ENCODE peak calls at places on chromosomes 16 and 17, in four cellular contexts. One of them, this sample, is unnamed.

GRCh38 chr16:57804111-57804837 is 2.0 kb upstream of the KIFC3 start:
- DNase-seq in stimulated activated naive CD4-positive, alpha-beta T cell: no peak
- DNase-seq in activated CD8-positive, alpha-beta memory T cell treated with anti-CD3 and anti-CD28 coated beads for 24 hours: no peak
- DNase-seq in K562: no peak
- DNase-seq in this sample: no peak

GRCh38 chr16:78092755-78093154 is 6.7 kb upstream of the WWOX start:
- DNase-seq in stimulated activated naive CD4-positive, alpha-beta T cell: no peak
- DNase-seq in activated CD8-positive, alpha-beta memory T cell treated with anti-CD3 and anti-CD28 coated beads for 24 hours: no peak
- DNase-seq in K562: peak
- DNase-seq in this sample: no peak

GRCh38 chr16:53745126-53745525 is 41.2 kb downstream of the FTO start:
- DNase-seq in stimulated activated naive CD4-positive, alpha-beta T cell: no peak
- DNase-seq in activated CD8-positive, alpha-beta memory T cell treated with anti-CD3 and anti-CD28 coated beads for 24 hours: no peak
- DNase-seq in K562: no peak
- DNase-seq in this sample: peak

GRCh38 chr17:16943541-16944333 is 28.2 kb downstream of the TNFRSF13B start:
- DNase-seq in stimulated activated naive CD4-positive, alpha-beta T cell: no peak
- DNase-seq in activated CD8-positive, alpha-beta memory T cell treated with anti-CD3 and anti-CD28 coated beads for 24 hours: peak
- DNase-seq in K562: no peak
- DNase-seq in this sample: no peak

GRCh38 chr17:8056232-8056975 is 17.5 kb downstream of the ALOX15B start:
- DNase-seq in stimulated activated naive CD4-positive, alpha-beta T cell: no peak
- DNase-seq in activated CD8-positive, alpha-beta memory T cell treated with anti-CD3 and anti-CD28 coated beads for 24 hours: no peak
- DNase-seq in K562: no peak
- DNase-seq in this sample: peak

GRCh38 chr17:68198931-68199836 is 48.7 kb upstream of the AMZ2 start:
- DNase-seq in stimulated activated naive CD4-positive, alpha-beta T cell: no peak
- DNase-seq in activated CD8-positive, alpha-beta memory T cell treated with anti-CD3 and anti-CD28 coated beads for 24 hours: peak
- DNase-seq in K562: no peak
- DNase-seq in this sample: no peak

GRCh38 chr16:24848065-24848464 is 2.3 kb downstream of the SLC5A11 start:
- DNase-seq in stimulated activated naive CD4-positive, alpha-beta T cell: no peak
- DNase-seq in activated CD8-positive, alpha-beta memory T cell treated with anti-CD3 and anti-CD28 coated beads for 24 hours: no peak
- DNase-seq in K562: no peak
- DNase-seq in this sample: no peak

GRCh38 chr17:76492250-76492988 is 8.8 kb downstream of the RHBDF2 start:
- DNase-seq in stimulated activated naive CD4-positive, alpha-beta T cell: no peak
- DNase-seq in activated CD8-positive, alpha-beta memory T cell treated with anti-CD3 and anti-CD28 coated beads for 24 hours: peak
- DNase-seq in K562: no peak
- DNase-seq in this sample: no peak

GRCh38 chr17:40268141-40268712 is 19.5 kb upstream of the CDC6 start:
- DNase-seq in stimulated activated naive CD4-positive, alpha-beta T cell: no peak
- DNase-seq in activated CD8-positive, alpha-beta memory T cell treated with anti-CD3 and anti-CD28 coated beads for 24 hours: no peak
- DNase-seq in K562: no peak
- DNase-seq in this sample: no peak

GRCh38 chr16:16191493-16192167 is 31.7 kb downstream of the ABCC6 start:
- DNase-seq in stimulated activated naive CD4-positive, alpha-beta T cell: no peak
- DNase-seq in activated CD8-positive, alpha-beta memory T cell treated with anti-CD3 and anti-CD28 coated beads for 24 hours: no peak
- DNase-seq in K562: no peak
- DNase-seq in this sample: no peak

GRCh38 chr16:79358188-79358587 is 242.3 kb downstream of the MAF start:
- DNase-seq in stimulated activated naive CD4-positive, alpha-beta T cell: no peak
- DNase-seq in activated CD8-positive, alpha-beta memory T cell treated with anti-CD3 and anti-CD28 coated beads for 24 hours: no peak
- DNase-seq in K562: no peak
- DNase-seq in this sample: no peak

GRCh38 chr17:65987988-65988387 is 203.9 kb downstream of the CEP112 start:
- DNase-seq in stimulated activated naive CD4-positive, alpha-beta T cell: no peak
- DNase-seq in activated CD8-positive, alpha-beta memory T cell treated with anti-CD3 and anti-CD28 coated beads for 24 hours: no peak
- DNase-seq in K562: peak
- DNase-seq in this sample: no peak

GRCh38 chr17:13601776-13602551 is at the start of gene HS3ST3A1:
- DNase-seq in stimulated activated naive CD4-positive, alpha-beta T cell: no peak
- DNase-seq in activated CD8-positive, alpha-beta memory T cell treated with anti-CD3 and anti-CD28 coated beads for 24 hours: no peak
- DNase-seq in K562: peak
- DNase-seq in this sample: no peak

GRCh38 chr17:14813649-14814048 is 451.5 kb downstream of the PMP22 start:
- DNase-seq in stimulated activated naive CD4-positive, alpha-beta T cell: peak
- DNase-seq in activated CD8-positive, alpha-beta memory T cell treated with anti-CD3 and anti-CD28 coated beads for 24 hours: peak
- DNase-seq in K562: peak
- DNase-seq in this sample: no peak

GRCh38 chr17:18226284-18226945 is 980 bp downstream of the LLGL1 start:
- DNase-seq in stimulated activated naive CD4-positive, alpha-beta T cell: no peak
- DNase-seq in activated CD8-positive, alpha-beta memory T cell treated with anti-CD3 and anti-CD28 coated beads for 24 hours: no peak
- DNase-seq in K562: no peak
- DNase-seq in this sample: no peak

GRCh38 chr16:88009566-88010342 is 58.5 kb downstream of the BANP start:
- DNase-seq in stimulated activated naive CD4-positive, alpha-beta T cell: no peak
- DNase-seq in activated CD8-positive, alpha-beta memory T cell treated with anti-CD3 and anti-CD28 coated beads for 24 hours: no peak
- DNase-seq in K562: no peak
- DNase-seq in this sample: no peak

GRCh38 chr17:43015579-43015978 is 6.6 kb downstream of the VAT1 start:
- DNase-seq in stimulated activated naive CD4-positive, alpha-beta T cell: no peak
- DNase-seq in activated CD8-positive, alpha-beta memory T cell treated with anti-CD3 and anti-CD28 coated beads for 24 hours: no peak
- DNase-seq in K562: no peak
- DNase-seq in this sample: no peak

GRCh38 chr17:41518789-41519449 is at the start of gene KRT15:
- DNase-seq in stimulated activated naive CD4-positive, alpha-beta T cell: no peak
- DNase-seq in activated CD8-positive, alpha-beta memory T cell treated with anti-CD3 and anti-CD28 coated beads for 24 hours: no peak
- DNase-seq in K562: no peak
- DNase-seq in this sample: no peak

GRCh38 chr17:61179316-61179715 is 220.3 kb upstream of the TBX2 start:
- DNase-seq in stimulated activated naive CD4-positive, alpha-beta T cell: no peak
- DNase-seq in activated CD8-positive, alpha-beta memory T cell treated with anti-CD3 and anti-CD28 coated beads for 24 hours: no peak
- DNase-seq in K562: no peak
- DNase-seq in this sample: no peak

GRCh38 chr17:59839646-59840328 is 53.0 kb downstream of the TUBD1 start:
- DNase-seq in stimulated activated naive CD4-positive, alpha-beta T cell: no peak
- DNase-seq in activated CD8-positive, alpha-beta memory T cell treated with anti-CD3 and anti-CD28 coated beads for 24 hours: peak
- DNase-seq in K562: peak
- DNase-seq in this sample: no peak

GRCh38 chr17:9116861-9117568 is 95.7 kb downstream of the NTN1 start:
- DNase-seq in stimulated activated naive CD4-positive, alpha-beta T cell: no peak
- DNase-seq in activated CD8-positive, alpha-beta memory T cell treated with anti-CD3 and anti-CD28 coated beads for 24 hours: no peak
- DNase-seq in K562: no peak
- DNase-seq in this sample: no peak

GRCh38 chr17:78828470-78829185 is 12.0 kb downstream of the USP36 start:
- DNase-seq in stimulated activated naive CD4-positive, alpha-beta T cell: no peak
- DNase-seq in activated CD8-positive, alpha-beta memory T cell treated with anti-CD3 and anti-CD28 coated beads for 24 hours: no peak
- DNase-seq in K562: peak
- DNase-seq in this sample: no peak

GRCh38 chr17:65584604-65585521 is 23.4 kb upstream of the AXIN2 start:
- DNase-seq in stimulated activated naive CD4-positive, alpha-beta T cell: no peak
- DNase-seq in activated CD8-positive, alpha-beta memory T cell treated with anti-CD3 and anti-CD28 coated beads for 24 hours: peak
- DNase-seq in K562: no peak
- DNase-seq in this sample: no peak

GRCh38 chr16:66426112-66427035 is 721 bp upstream of the BEAN1 start:
- DNase-seq in stimulated activated naive CD4-positive, alpha-beta T cell: no peak
- DNase-seq in activated CD8-positive, alpha-beta memory T cell treated with anti-CD3 and anti-CD28 coated beads for 24 hours: peak
- DNase-seq in K562: no peak
- DNase-seq in this sample: no peak

GRCh38 chr17:76492989-76493501 is 8.2 kb downstream of the RHBDF2 start:
- DNase-seq in stimulated activated naive CD4-positive, alpha-beta T cell: no peak
- DNase-seq in activated CD8-positive, alpha-beta memory T cell treated with anti-CD3 and anti-CD28 coated beads for 24 hours: peak
- DNase-seq in K562: no peak
- DNase-seq in this sample: no peak

GRCh38 chr16:3150346-3151218 is 15.8 kb downstream of the ZNF213 start:
- DNase-seq in stimulated activated naive CD4-positive, alpha-beta T cell: peak
- DNase-seq in activated CD8-positive, alpha-beta memory T cell treated with anti-CD3 and anti-CD28 coated beads for 24 hours: peak
- DNase-seq in K562: peak
- DNase-seq in this sample: no peak

GRCh38 chr16:19005561-19006445 is 22.1 kb downstream of the TMC7 start:
- DNase-seq in stimulated activated naive CD4-positive, alpha-beta T cell: no peak
- DNase-seq in activated CD8-positive, alpha-beta memory T cell treated with anti-CD3 and anti-CD28 coated beads for 24 hours: no peak
- DNase-seq in K562: no peak
- DNase-seq in this sample: peak

GRCh38 chr16:27505297-27506236 is 44.1 kb downstream of the GTF3C1 start:
- DNase-seq in stimulated activated naive CD4-positive, alpha-beta T cell: no peak
- DNase-seq in activated CD8-positive, alpha-beta memory T cell treated with anti-CD3 and anti-CD28 coated beads for 24 hours: no peak
- DNase-seq in K562: no peak
- DNase-seq in this sample: peak

GRCh38 chr17:75011788-75012319 is 616 bp upstream of the MRPL58 start:
- DNase-seq in stimulated activated naive CD4-positive, alpha-beta T cell: no peak
- DNase-seq in activated CD8-positive, alpha-beta memory T cell treated with anti-CD3 and anti-CD28 coated beads for 24 hours: no peak
- DNase-seq in K562: no peak
- DNase-seq in this sample: no peak

GRCh38 chr16:49952386-49952785 is 72.6 kb upstream of the CNEP1R1 start:
- DNase-seq in stimulated activated naive CD4-positive, alpha-beta T cell: no peak
- DNase-seq in activated CD8-positive, alpha-beta memory T cell treated with anti-CD3 and anti-CD28 coated beads for 24 hours: no peak
- DNase-seq in K562: peak
- DNase-seq in this sample: no peak

GRCh38 chr17:38809828-38810227 is 10.5 kb upstream of the PIP4K2B start:
- DNase-seq in stimulated activated naive CD4-positive, alpha-beta T cell: no peak
- DNase-seq in activated CD8-positive, alpha-beta memory T cell treated with anti-CD3 and anti-CD28 coated beads for 24 hours: no peak
- DNase-seq in K562: no peak
- DNase-seq in this sample: no peak

GRCh38 chr17:82429824-82430223 is 11.4 kb upstream of the OGFOD3 start:
- DNase-seq in stimulated activated naive CD4-positive, alpha-beta T cell: no peak
- DNase-seq in activated CD8-positive, alpha-beta memory T cell treated with anti-CD3 and anti-CD28 coated beads for 24 hours: no peak
- DNase-seq in K562: no peak
- DNase-seq in this sample: no peak

GRCh38 chr17:627051-627450 is 87.6 kb downstream of the VPS53 start:
- DNase-seq in stimulated activated naive CD4-positive, alpha-beta T cell: no peak
- DNase-seq in activated CD8-positive, alpha-beta memory T cell treated with anti-CD3 and anti-CD28 coated beads for 24 hours: no peak
- DNase-seq in K562: no peak
- DNase-seq in this sample: no peak

This sample was measured in keratinocyte.